ENCODE peak calls at places on chromosomes 2 and 18, in nine cellular contexts. Z is esophagus squamous epithelium, P is right atrium auricular region, C is heart right ventricle, H is left ventricle myocardium inferior, X is uterus, E is psoas muscle, F is heart left ventricle, A is right lobe of liver. R is an unnamed sample.

GRCh38 chr18:34794346-34794745 is 84.2 kb downstream of the DTNA start:
- DNase-seq in Z (no peak), C (no peak), H (no peak), A (no peak), P (no peak), X (no peak), F (no peak), E (no peak), R (no peak)

GRCh38 chr2:152532241-152532640 is 185.0 kb downstream of the PRPF40A start:
- DNase-seq in F (no peak), Z (no peak), X (no peak), A (no peak), H (no peak), P (no peak), E (no peak), C (no peak), R (no peak)

GRCh38 chr18:31931163-31931885 is 11.6 kb downstream of the TRAPPC8 start:
- DNase-seq in A (no peak), C (no peak), E (no peak), P (no peak), H (no peak), X (no peak), Z (no peak), F (no peak), R (no peak)

GRCh38 chr2:46979611-46980010 is 64.0 kb upstream of the MCFD2 start:
- DNase-seq in H (no peak), A (no peak), F (peak; percentile 26), C (no peak), E (no peak), X (no peak), P (no peak), Z (no peak), R (no peak)

GRCh38 chr2:117693166-117693565 is 121.3 kb upstream of the DDX18 start:
- DNase-seq in Z (no peak), C (no peak), X (no peak), H (no peak), F (no peak), P (no peak), E (no peak), A (no peak), R (no peak)

GRCh38 chr2:45724329-45724728 is 72.9 kb downstream of the PRKCE start:
- DNase-seq in A (no peak), Z (no peak), F (no peak), E (no peak), P (no peak), H (no peak), C (no peak), X (no peak), R (no peak)

GRCh38 chr2:69946351-69947077 is 14.9 kb downstream of the ASPRV1 start:
- DNase-seq in A (no peak), F (no peak), E (no peak), C (no peak), H (no peak), P (peak; percentile 53), X (no peak), Z (no peak), R (peak; percentile 67)

GRCh38 chr2:42804338-42804737 is 12.0 kb upstream of the HAAO start:
- DNase-seq in P (no peak), C (no peak), A (no peak), F (no peak), Z (no peak), X (no peak), H (no peak), E (no peak), R (no peak)

GRCh38 chr2:219486424-219486959 is 12.2 kb upstream of the GMPPA start:
- DNase-seq in C (no peak), F (no peak), H (no peak), X (no peak), A (no peak), E (no peak), P (no peak), Z (no peak), R (no peak)

GRCh38 chr2:166180951-166181812 is 53.4 kb upstream of the SCN1A start:
- DNase-seq in X (no peak), P (peak; percentile 64), A (peak; percentile 60), F (no peak), C (peak; percentile 8), H (no peak), E (peak; percentile 44), Z (no peak), R (no peak)

GRCh38 chr18:77203071-77203470 is 46.6 kb upstream of the GALR1 start:
- DNase-seq in X (no peak), Z (no peak), P (no peak), A (no peak), F (no peak), C (no peak), E (no peak), H (no peak), R (no peak)

GRCh38 chr18:75167759-75168211 is 41.2 kb downstream of the PTGR3 start:
- DNase-seq in H (peak; percentile 35), Z (no peak), C (no peak), E (no peak), P (peak; percentile 50), A (no peak), F (peak; percentile 43), X (no peak), R (no peak)

GRCh38 chr2:237326250-237327171 is 87.5 kb downstream of the COL6A3 start:
- DNase-seq in A (no peak), F (no peak), E (no peak), Z (no peak), H (no peak), P (peak; percentile 58), X (no peak), C (no peak), R (no peak)

GRCh38 chr2:71554028-71554705 is 100.8 kb downstream of the DYSF start:
- DNase-seq in X (no peak), A (peak; percentile 76), P (no peak), F (no peak), Z (no peak), H (no peak), E (peak; percentile 2), C (no peak), R (no peak)

GRCh38 chr18:55395811-55396210 is 192.2 kb downstream of the TCF4 start:
- DNase-seq in H (no peak), A (no peak), P (no peak), C (no peak), E (no peak), X (no peak), Z (no peak), F (no peak), R (no peak)

GRCh38 chr18:55398858-55399257 is 189.1 kb downstream of the TCF4 start:
- DNase-seq in C (no peak), E (no peak), A (no peak), X (no peak), P (no peak), H (no peak), F (no peak), Z (no peak), R (no peak)

GRCh38 chr18:55400590-55401274 is 187.3 kb downstream of the TCF4 start:
- DNase-seq in Z (no peak), X (no peak), H (no peak), P (no peak), A (no peak), E (no peak), F (no peak), C (no peak), R (no peak)

GRCh38 chr18:55396979-55397378 is 191.0 kb downstream of the TCF4 start:
- DNase-seq in H (no peak), E (no peak), Z (no peak), F (no peak), A (no peak), P (no peak), C (no peak), X (no peak), R (no peak)

DNA sequence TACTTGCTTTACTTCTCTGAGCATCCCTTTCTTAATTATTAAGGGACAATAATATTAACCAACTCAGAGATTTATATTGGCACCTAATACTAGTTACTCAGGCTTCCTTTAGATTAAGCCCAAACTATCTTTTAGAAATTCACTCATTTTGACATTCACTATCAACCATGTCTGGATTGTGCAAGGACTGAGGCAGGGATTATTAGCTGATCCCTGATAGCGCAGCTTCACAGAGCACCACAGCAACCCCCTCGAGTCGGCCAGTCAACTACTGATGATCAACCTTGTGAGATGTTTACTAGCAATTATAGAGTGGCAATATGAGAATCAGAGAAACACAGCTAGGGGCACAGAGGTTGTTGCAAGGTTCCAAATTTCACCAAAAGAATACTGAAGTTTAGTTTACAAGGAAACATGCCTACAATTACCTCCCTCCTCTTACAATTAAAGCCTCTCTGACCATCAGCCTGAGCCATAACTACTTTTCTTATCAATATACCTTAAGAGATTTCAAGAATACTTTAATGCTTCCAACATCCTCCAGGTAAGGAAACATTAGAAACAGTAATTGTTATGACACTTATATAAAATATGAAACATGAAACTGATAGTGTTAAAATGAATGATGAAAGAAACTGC is 191.6 kb downstream of the TCF4 start:
- DNase-seq in F (no peak), X (no peak), Z (no peak), A (no peak), C (no peak), H (no peak), E (no peak), P (no peak), R (no peak)
- H3K4me1 ChIP-seq in F (peaks cover 42% of the 10 kb centered on the region), X (no peaks in the 10 kb centered on the region), Z (no peaks in the 10 kb centered on the region), A (no peaks in the 10 kb centered on the region), C (peaks cover 39% of the 10 kb centered on the region), H (peaks cover 45% of the 10 kb centered on the region), E (peaks cover 45% of the 10 kb centered on the region), P (no peaks in the 10 kb centered on the region), R (no peaks in the 10 kb centered on the region)

GRCh38 chr2:65161551-65162100 is 31.7 kb upstream of the RAB1A start:
- DNase-seq in Z (no peak), E (no peak), C (no peak), P (no peak), X (no peak), F (no peak), A (no peak), H (no peak), R (no peak)
- H3K4me1 ChIP-seq in Z (no peaks in the 10 kb centered on the region), E (peaks cover 8% of the 10 kb centered on the region), C (peaks cover 19% of the 10 kb centered on the region), P (no peaks in the 10 kb centered on the region), X (no peaks in the 10 kb centered on the region), F (peaks cover 22% of the 10 kb centered on the region), A (no peaks in the 10 kb centered on the region), H (peaks cover 25% of the 10 kb centered on the region), R (peaks cover 13% of the 10 kb centered on the region)

DNA sequence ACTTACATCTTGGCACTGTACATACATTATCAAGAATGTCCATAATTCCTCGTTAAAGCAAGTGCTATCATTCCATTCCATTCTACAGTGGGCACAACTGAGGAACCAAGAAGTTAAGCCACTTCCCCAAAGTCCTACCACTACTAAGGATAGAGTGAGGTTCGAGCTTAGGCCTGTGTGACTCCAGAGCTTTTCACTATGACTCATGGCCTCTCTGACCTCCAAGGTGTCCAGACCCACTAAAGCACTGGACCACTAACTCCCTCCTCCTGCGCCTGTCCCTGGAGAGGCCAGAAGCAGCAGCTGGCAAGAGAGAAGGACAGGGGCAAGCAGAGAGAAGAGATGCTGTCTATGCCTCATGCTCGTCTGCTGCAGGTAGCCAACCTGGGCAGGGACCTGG is 117.0 kb downstream of the ZBTB7C start:
- DNase-seq in C (no peak), F (no peak), A (no peak), H (no peak), P (no peak), E (no peak), Z (no peak), X (no peak), R (no peak)
- H3K4me1 ChIP-seq in C (no peaks in the 10 kb centered on the region), F (no peaks in the 10 kb centered on the region), A (no peaks in the 10 kb centered on the region), H (no peaks in the 10 kb centered on the region), P (no peaks in the 10 kb centered on the region), E (peaks cover 25% of the 10 kb centered on the region), Z (peaks cover 19% of the 10 kb centered on the region), X (no peaks in the 10 kb centered on the region), R (no peaks in the 10 kb centered on the region)

DNA sequence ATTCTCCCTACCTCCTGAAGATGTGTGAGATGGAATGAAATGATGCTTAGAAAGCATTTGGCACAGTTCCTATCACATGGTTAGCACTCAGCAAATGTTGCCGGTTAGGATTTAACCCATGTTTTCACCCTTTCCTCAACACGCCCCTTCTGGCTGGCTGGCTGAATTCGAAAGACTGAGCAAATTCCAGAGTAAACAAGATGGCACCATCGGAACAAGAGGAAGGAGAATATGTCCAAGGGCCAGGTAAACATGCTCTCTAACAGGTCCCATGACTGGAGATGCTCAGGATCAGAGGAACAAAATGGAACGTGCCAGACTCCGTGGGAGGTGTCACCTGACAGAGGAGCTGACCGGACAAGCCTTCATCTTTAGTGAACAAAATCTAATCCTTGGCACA is 145.6 kb downstream of the ANKRD44 start:
- DNase-seq in H (no peak), E (no peak), X (no peak), P (no peak), Z (no peak), A (no peak), F (no peak), C (no peak), R (no peak)
- H3K4me1 ChIP-seq in H (peaks cover 34% of the 10 kb centered on the region), E (no peaks in the 10 kb centered on the region), X (no peaks in the 10 kb centered on the region), P (no peaks in the 10 kb centered on the region), Z (no peaks in the 10 kb centered on the region), A (peaks cover 13% of the 10 kb centered on the region), F (peaks cover 10% of the 10 kb centered on the region), C (peaks cover 12% of the 10 kb centered on the region), R (peaks cover 90% of the 10 kb centered on the region)